ENCODE peak calls at places on chromosomes 6 and 20, in six cellular contexts. B is lower leg skin, A is fibroblast of villous mesenchyme, F is GM23248, S is lung, W is small intestine. O is an unnamed sample.

GRCh38 chr6:46134216-46134615 is 4.4 kb downstream of the ENPP4 start:
- DNase-seq in B (no peak), A (no peak), F (no peak), S (no peak), W (no peak), O (no peak)

GRCh38 chr6:52375780-52376556 is 14.0 kb downstream of the PAQR8 start:
- DNase-seq in B (no peak), A (no peak), F (no peak), S (no peak), W (no peak), O (no peak)

GRCh38 chr6:46137387-46137786 is 7.6 kb downstream of the ENPP4 start:
- DNase-seq in B (no peak), A (no peak), F (no peak), S (no peak), W (no peak), O (no peak)

GRCh38 chr6:33249732-33250625 is 21.7 kb downstream of the VPS52 start:
- DNase-seq in B (no peak), A (peak), F (peak), S (peak), W (no peak), O (peak)

GRCh38 chr6:19873031-19873430 is 35.9 kb downstream of the ID4 start:
- DNase-seq in B (no peak), A (no peak), F (peak), S (no peak), W (no peak), O (no peak)

GRCh38 chr6:82959385-82959941 is 106.2 kb downstream of the UBE3D start:
- DNase-seq in B (no peak), A (peak), F (peak), S (no peak), W (no peak), O (peak)

GRCh38 chr6:128892079-128892478 is 9.1 kb downstream of the LAMA2 start:
- DNase-seq in B (no peak), A (no peak), F (no peak), S (no peak), W (no peak), O (no peak)

GRCh38 chr6:170420264-170420663 is 113.7 kb downstream of the FAM120B start:
- DNase-seq in B (no peak), A (no peak), F (no peak), S (no peak), W (no peak), O (no peak)

GRCh38 chr6:31903957-31904356 is 2.1 kb upstream of the ZBTB12 start:
- DNase-seq in B (no peak), A (peak), F (no peak), S (no peak), W (no peak), O (no peak)

GRCh38 chr6:167907837-167908681 is 81.3 kb downstream of the AFDN start:
- DNase-seq in B (no peak), A (peak), F (peak), S (no peak), W (peak), O (peak)

GRCh38 chr6:9539231-9539755 is 875.6 kb downstream of the TFAP2A start:
- DNase-seq in B (no peak), A (no peak), F (no peak), S (no peak), W (no peak), O (peak)

GRCh38 chr6:168072730-168073129 is 6.3 kb downstream of the FRMD1 start:
- DNase-seq in B (no peak), A (no peak), F (no peak), S (no peak), W (no peak), O (no peak)

GRCh38 chr20:52493177-52493711 is 301.7 kb upstream of the ZFP64 start:
- DNase-seq in B (no peak), A (peak), F (peak), S (no peak), W (peak), O (peak)

GRCh38 chr6:134256862-134257261 is 61.0 kb downstream of the SGK1 start:
- DNase-seq in B (no peak), A (no peak), F (no peak), S (no peak), W (no peak), O (no peak)

GRCh38 chr20:11403711-11404110 is 514.0 kb upstream of the BTBD3 start:
- DNase-seq in B (no peak), A (peak), F (peak), S (no peak), W (no peak), O (peak)

GRCh38 chr20:33328157-33328556 is 45.1 kb downstream of the BPIFB1 start:
- DNase-seq in B (no peak), A (no peak), F (no peak), S (no peak), W (no peak), O (no peak)

GRCh38 chr6:130934848-130935585 is 107.8 kb downstream of the SMLR1 start:
- DNase-seq in B (no peak), A (peak), F (peak), S (no peak), W (no peak), O (no peak)

GRCh38 chr20:16816192-16816591 is 68.0 kb downstream of the OTOR start:
- DNase-seq in B (no peak), A (no peak), F (no peak), S (no peak), W (no peak), O (no peak)

GRCh38 chr20:36094497-36094896 is 60.0 kb upstream of the EPB41L1 start:
- DNase-seq in B (no peak), A (no peak), F (no peak), S (no peak), W (no peak), O (no peak)

GRCh38 chr6:11318835-11319813 is 86.7 kb upstream of the NEDD9 start:
- DNase-seq in B (no peak), A (no peak), F (peak), S (no peak), W (peak), O (no peak)

GRCh38 chr6:121506761-121507754 is 71.6 kb downstream of the GJA1 start:
- DNase-seq in B (no peak), A (peak), F (peak), S (no peak), W (no peak), O (peak)

GRCh38 chr6:159151266-159151855 is 17.8 kb upstream of the FNDC1 start:
- DNase-seq in B (no peak), A (peak), F (peak), S (peak), W (peak), O (peak)

GRCh38 chr6:159170999-159171712 is 2.0 kb downstream of the FNDC1 start:
- DNase-seq in B (no peak), A (peak), F (peak), S (no peak), W (no peak), O (peak)

GRCh38 chr6:78810146-78810545 is 57.2 kb upstream of the IRAK1BP1 start:
- DNase-seq in B (no peak), A (peak), F (peak), S (no peak), W (peak), O (peak)

DNA sequence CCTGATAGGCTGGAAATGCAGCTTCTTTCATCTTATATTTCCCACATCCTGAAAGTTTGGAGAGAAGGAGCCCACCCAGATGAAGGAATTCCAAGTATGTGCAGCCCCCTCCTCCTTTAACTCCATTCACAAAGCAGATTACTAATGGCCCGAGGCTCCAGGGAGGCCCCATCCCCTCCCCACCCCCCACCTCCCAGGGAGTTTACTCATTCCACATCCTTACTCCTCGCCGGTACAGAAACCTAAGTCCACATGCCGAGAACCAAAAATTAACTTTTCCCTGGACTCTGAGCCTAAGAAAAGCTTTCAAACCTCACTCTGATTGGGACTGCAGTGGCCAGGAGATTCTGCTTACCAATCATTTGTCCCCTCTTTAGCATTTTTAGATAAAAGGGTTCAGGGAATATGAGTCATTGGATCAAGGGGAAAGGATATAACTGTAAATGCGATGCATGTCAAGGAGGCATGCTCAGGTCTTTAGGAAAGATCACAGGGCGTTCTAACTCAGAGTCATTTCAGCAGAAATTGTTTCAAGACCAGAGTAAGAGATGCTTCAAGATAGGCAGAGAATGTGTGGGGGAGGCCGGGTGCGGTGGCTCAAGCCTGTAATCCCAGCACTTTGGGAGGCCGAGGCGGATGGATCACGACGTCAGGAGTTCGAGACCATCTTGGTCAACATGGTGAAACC is 31.9 kb upstream of the PIM1 start:
- DNase-seq in B (no peak), A (peak), F (peak), S (no peak), W (peak), O (peak)
- H3K4me3 ChIP-seq in B (no peak), A (peak), F (peak), S (no peak), W (no peak), O (peak)

DNA sequence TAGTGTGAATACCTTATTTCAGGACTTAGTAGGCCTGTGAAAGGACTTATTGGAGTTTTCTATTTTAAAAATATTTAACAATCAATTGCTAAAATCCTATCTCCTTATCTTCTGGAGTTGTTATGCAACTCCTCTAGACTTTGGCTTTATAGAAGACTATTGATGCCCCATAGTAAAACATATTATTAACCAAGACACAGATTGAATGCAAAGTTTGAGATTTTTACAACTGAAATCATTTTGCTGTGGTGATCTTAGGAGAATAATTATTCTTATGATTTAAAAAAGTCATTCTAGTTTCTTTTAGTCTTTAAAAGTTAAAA is 4.5 kb downstream of the HEY2 start:
- DNase-seq in B (no peak), A (no peak), F (no peak), S (no peak), W (no peak), O (no peak)
- H3K4me3 ChIP-seq in B (no peak), A (no peak), F (no peak), S (no peak), W (no peak), O (no peak)

GRCh38 chr20:23350007-23350854 is at the start of gene NXT1:
- DNase-seq in B (peak), A (peak), F (peak), S (peak), W (peak), O (peak)

GRCh38 chr20:23349338-23350006 is 1.1 kb upstream of the NXT1 start:
- DNase-seq in B (peak), A (no peak), F (no peak), S (peak), W (peak), O (no peak)

GRCh38 chr20:23344336-23344735 is 6.3 kb upstream of the NXT1 start:
- DNase-seq in B (no peak), A (no peak), F (no peak), S (no peak), W (no peak), O (no peak)

GRCh38 chr20:23350855-23351838 is 556 bp downstream of the NXT1 start:
- DNase-seq in B (peak), A (peak), F (peak), S (peak), W (peak), O (peak)

GRCh38 chr20:23347791-23348190 is 2.8 kb upstream of the NXT1 start:
- DNase-seq in B (no peak), A (no peak), F (no peak), S (no peak), W (no peak), O (no peak)
- H3K4me3 ChIP-seq in B (no peak), A (no peak), F (no peak), S (no peak), W (no peak), O (no peak)

GRCh38 chr6:116467096-116467495 is 5.9 kb downstream of the CALHM6 start:
- DNase-seq in B (no peak), A (no peak), F (no peak), S (no peak), W (no peak), O (no peak)
- H3K4me3 ChIP-seq in B (no peak), A (no peak), F (no peak), S (no peak), W (no peak), O (no peak)

O was measured in choroid plexus epithelial cell.